ENCODE peak calls at places on chromosomes 2 and 18, in four cellular contexts. F, W, C and K are unnamed samples.

GRCh38 chr18:1244397-1245122 is 339.9 kb downstream of the ADCYAP1 start:
- DNase-seq in F (no peak), W (no peak), C (no peak), K (no peak)

GRCh38 chr2:42881732-42882131 is 89.3 kb upstream of the HAAO start:
- DNase-seq in F (no peak), W (no peak), C (no peak), K (no peak)

GRCh38 chr2:72934683-72935610 is 17.6 kb downstream of the EMX1 start:
- DNase-seq in F (peak; percentile 54), W (peak; percentile 73), C (peak; percentile 72), K (peak; percentile 53)

GRCh38 chr2:43155842-43156511 is 70.4 kb downstream of the ZFP36L2 start:
- DNase-seq in F (no peak), W (no peak), C (no peak), K (no peak)

GRCh38 chr2:241546771-241547498 is 11.6 kb upstream of the BOK start:
- DNase-seq in F (no peak), W (peak; percentile 90), C (no peak), K (no peak)

GRCh38 chr2:196125596-196125995 is 45.8 kb downstream of the STK17B start:
- DNase-seq in F (no peak), W (no peak), C (no peak), K (no peak)

GRCh38 chr2:95051636-95052035 is 26.1 kb downstream of the MAL start:
- DNase-seq in F (no peak), W (no peak), C (no peak), K (no peak)

GRCh38 chr2:37766087-37766486 is 94.6 kb upstream of the CDC42EP3 start:
- DNase-seq in F (no peak), W (no peak), C (no peak), K (no peak)

GRCh38 chr2:145036421-145036901 is 516.5 kb upstream of the ZEB2 start:
- DNase-seq in F (no peak), W (no peak), C (no peak), K (no peak)

GRCh38 chr18:40935423-40935822 is 1019.6 kb upstream of the PIK3C3 start:
- DNase-seq in F (no peak), W (peak; percentile 35), C (peak; percentile 7), K (peak; percentile 51)

GRCh38 chr2:186659383-186659782 is 34.5 kb upstream of the FAM171B start:
- DNase-seq in F (no peak), W (no peak), C (no peak), K (no peak)

GRCh38 chr18:24817150-24818068 is 357.0 kb downstream of the HRH4 start:
- DNase-seq in F (no peak), W (no peak), C (no peak), K (no peak)

GRCh38 chr2:178419123-178419522 is 31.9 kb downstream of the PRKRA start:
- DNase-seq in F (no peak), W (no peak), C (peak; percentile 32), K (no peak)

GRCh38 chr2:83370419-83370762 is 1088.7 kb downstream of the SUCLG1 start:
- DNase-seq in F (no peak), W (no peak), C (no peak), K (no peak)

GRCh38 chr2:66869076-66869475 is 434.2 kb downstream of the MEIS1 start:
- DNase-seq in F (no peak), W (no peak), C (no peak), K (no peak)

GRCh38 chr2:239363946-239364637 is 36.7 kb downstream of the HDAC4 start:
- DNase-seq in F (no peak), W (no peak), C (no peak), K (no peak)

GRCh38 chr2:29509397-29509796 is 394.2 kb downstream of the CLIP4 start:
- DNase-seq in F (no peak), W (no peak), C (no peak), K (no peak)

GRCh38 chr2:101496279-101496678 is 21.4 kb upstream of the RFX8 start:
- DNase-seq in F (no peak), W (no peak), C (no peak), K (no peak)

GRCh38 chr2:17827306-17827705 is 11.0 kb downstream of the MSGN1 start:
- DNase-seq in F (no peak), W (no peak), C (no peak), K (no peak)

GRCh38 chr2:191499874-191500565 is 177.9 kb upstream of the NABP1 start:
- DNase-seq in F (no peak), W (no peak), C (no peak), K (no peak)

GRCh38 chr2:25514043-25514627 is 159.2 kb downstream of the DTNB start:
- DNase-seq in F (no peak), W (no peak), C (no peak), K (no peak)

GRCh38 chr2:180191352-180192124 is 184.4 kb upstream of the CWC22 start:
- DNase-seq in F (no peak), W (no peak), C (no peak), K (no peak)

GRCh38 chr2:36626071-36626470 is 28.1 kb upstream of the FEZ2 start:
- DNase-seq in F (no peak), W (no peak), C (no peak), K (no peak)

GRCh38 chr2:2664989-2665833 is 334.1 kb upstream of the MYT1L start:
- DNase-seq in F (no peak), W (peak; percentile 58), C (no peak), K (no peak)

GRCh38 chr2:73063909-73064875 is 7.3 kb downstream of the SFXN5 start:
- DNase-seq in F (peak; percentile 35), W (no peak), C (peak; percentile 49), K (no peak)

GRCh38 chr2:201630577-201630976 is 12.7 kb downstream of the TMEM237 start:
- DNase-seq in F (no peak), W (no peak), C (no peak), K (no peak)

GRCh38 chr2:170685591-170685990 is 29.5 kb upstream of the SP5 start:
- DNase-seq in F (peak; percentile 29), W (no peak), C (no peak), K (no peak)

GRCh38 chr18:76544511-76545350 is 49.7 kb upstream of the ZNF516 start:
- DNase-seq in F (no peak), W (no peak), C (no peak), K (no peak)

GRCh38 chr2:20576598-20577115 is 74.2 kb downstream of the HS1BP3 start:
- DNase-seq in F (no peak), W (no peak), C (no peak), K (no peak)

GRCh38 chr2:20015482-20016083 is 3.1 kb upstream of the MATN3 start:
- DNase-seq in F (no peak), W (peak; percentile 75), C (peak; percentile 38), K (peak; percentile 51)

GRCh38 chr2:20560891-20561702 is 89.8 kb downstream of the HS1BP3 start:
- DNase-seq in F (no peak), W (no peak), C (no peak), K (no peak)

GRCh38 chr2:71690231-71690834 is 237.0 kb downstream of the DYSF start:
- DNase-seq in F (no peak), W (no peak), C (no peak), K (no peak)

GRCh38 chr2:104889261-104890091 is 35.6 kb downstream of the POU3F3 start:
- DNase-seq in F (no peak), W (no peak), C (no peak), K (no peak)

GRCh38 chr18:23835506-23835905 is 146.3 kb downstream of the LAMA3 start:
- DNase-seq in F (no peak), W (no peak), C (no peak), K (no peak)

GRCh38 chr18:36078751-36079529 is 11.6 kb upstream of the RPRD1A start:
- DNase-seq in F (no peak), W (peak; percentile 40), C (no peak), K (no peak)

GRCh38 chr2:70670626-70671025 is 97.4 kb downstream of the ADD2 start:
- DNase-seq in F (no peak), W (no peak), C (no peak), K (no peak)

DNA sequence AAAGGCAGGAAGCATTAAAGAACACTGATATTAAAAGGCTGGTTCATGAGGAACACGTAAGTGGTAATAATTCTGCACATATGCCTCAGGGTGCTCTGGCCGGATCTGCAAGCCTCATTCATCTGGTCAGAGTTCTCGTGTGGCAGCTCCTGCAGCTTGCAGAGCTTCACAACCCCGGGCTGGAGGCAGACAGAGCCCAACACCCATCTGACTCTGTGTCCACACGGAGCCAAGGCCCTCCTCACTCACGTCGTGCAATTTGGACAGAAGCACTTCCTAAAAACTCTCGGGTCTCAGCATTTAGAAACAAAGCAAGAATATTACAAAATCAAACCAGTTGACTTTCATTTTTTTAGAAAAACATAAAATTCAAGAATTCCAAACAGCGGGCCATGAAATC is 204.2 kb downstream of the CTIF start:
- DNase-seq in F (no peak), W (no peak), C (no peak), K (no peak)
- TF ChIP-seq ELF4 in F (no peak), W (no peak), C (no peak), K (no peak)

DNA sequence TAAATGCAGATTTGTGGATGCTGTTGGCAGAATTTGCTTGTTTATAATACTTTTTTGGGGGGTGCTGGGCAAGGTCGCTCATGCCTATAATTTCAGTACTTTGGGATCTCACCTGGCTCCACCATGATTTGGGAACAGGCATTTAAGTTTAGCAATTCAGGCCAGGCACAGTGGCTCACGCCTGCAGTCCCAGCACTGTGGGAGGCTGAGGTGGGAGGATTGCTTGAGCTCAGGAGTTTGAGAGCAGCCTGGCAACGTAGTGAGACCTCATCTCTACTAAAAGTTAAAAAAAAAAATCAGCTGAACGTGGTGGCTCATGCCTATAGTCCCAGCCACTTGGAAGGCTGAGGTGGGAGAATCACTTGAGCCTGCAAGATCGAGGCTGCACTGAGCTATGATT is 20.7 kb downstream of the TANC1 start:
- DNase-seq in F (no peak), W (no peak), C (no peak), K (no peak)
- TF ChIP-seq ELF4 in F (no peak), W (no peak), C (no peak), K (no peak)

DNA sequence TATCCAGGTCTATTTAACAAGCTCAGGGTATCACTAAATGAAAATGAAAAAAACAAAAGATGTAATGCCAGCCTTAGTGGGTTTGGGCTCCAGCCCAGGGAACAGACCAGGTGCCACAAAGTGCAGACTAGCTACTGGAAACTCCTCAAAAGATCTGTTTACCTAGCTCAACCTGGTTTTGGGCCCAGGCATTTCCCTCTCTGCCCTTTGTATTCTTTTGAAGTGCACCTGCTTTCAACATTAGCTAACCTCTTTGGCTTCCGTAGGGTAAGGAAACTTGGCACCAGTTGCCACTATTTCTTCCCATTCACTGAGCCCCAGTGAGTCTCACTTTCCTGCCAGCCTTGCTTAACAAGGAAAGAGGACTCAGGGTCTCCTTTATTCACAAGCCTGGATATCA is 123.6 kb upstream of the CDCA7 start:
- DNase-seq in F (no peak), W (peak; percentile 24), C (no peak), K (no peak)
- TF ChIP-seq ELF4 in F (no peak), W (no peak), C (no peak), K (no peak)

GRCh38 chr2:216292886-216293291 is 79.4 kb downstream of the MARCHF4 start:
- DNase-seq in F (no peak), W (no peak), C (peak; percentile 18), K (no peak)
- TF ChIP-seq ELF4 in F (no peak), W (no peak), C (no peak), K (no peak)

GRCh38 chr2:129661942-129662341 is 317.5 kb upstream of the RAB6C start:
- DNase-seq in F (no peak), W (no peak), C (no peak), K (no peak)
- TF ChIP-seq ELF4 in F (no peak), W (no peak), C (no peak), K (no peak)

GRCh38 chr2:197142074-197142473 is 168.5 kb downstream of the ANKRD44 start:
- DNase-seq in F (no peak), W (no peak), C (no peak), K (no peak)
- TF ChIP-seq ELF4 in F (no peak), W (no peak), C (no peak), K (no peak)